ENCODE peak calls at places on chromosomes 7 and 10, in eight cellular contexts. R, E, F, Q, O, G, I and A are unnamed samples.

GRCh38 chr10:82318533-82318932 is 443.5 kb downstream of the NRG3 start:
- DNase-seq in R (no peak), E (no peak), F (no peak), Q (no peak), O (no peak), G (no peak), I (no peak), A (no peak)

GRCh38 chr10:95758351-95759025 is 2.5 kb downstream of the ENTPD1 start:
- DNase-seq in R (no peak), E (no peak), F (no peak), Q (no peak), O (no peak), G (no peak), I (no peak), A (peak)

GRCh38 chr10:117570880-117571279 is 28.3 kb downstream of the EMX2 start:
- DNase-seq in R (no peak), E (no peak), F (no peak), Q (no peak), O (no peak), G (no peak), I (no peak), A (no peak)

GRCh38 chr10:77782328-77783061 is 144.1 kb downstream of the DLG5 start:
- DNase-seq in R (no peak), E (no peak), F (no peak), Q (no peak), O (no peak), G (no peak), I (no peak), A (no peak)

GRCh38 chr7:120278773-120279172 is 5.8 kb downstream of the KCND2 start:
- DNase-seq in R (no peak), E (no peak), F (no peak), Q (no peak), O (no peak), G (no peak), I (no peak), A (no peak)

GRCh38 chr7:66778201-66778600 is 37.7 kb downstream of the RABGEF1 start:
- DNase-seq in R (no peak), E (peak), F (no peak), Q (no peak), O (peak), G (peak), I (no peak), A (no peak)

GRCh38 chr10:62386401-62387320 is 12.5 kb downstream of the ZNF365 start:
- DNase-seq in R (no peak), E (no peak), F (no peak), Q (peak), O (peak), G (no peak), I (no peak), A (no peak)

GRCh38 chr10:59635502-59636290 is 74.0 kb downstream of the SLC16A9 start:
- DNase-seq in R (no peak), E (no peak), F (no peak), Q (no peak), O (no peak), G (no peak), I (no peak), A (no peak)

GRCh38 chr7:37753398-37753797 is 69.8 kb downstream of the GPR141 start:
- DNase-seq in R (no peak), E (no peak), F (no peak), Q (no peak), O (no peak), G (no peak), I (no peak), A (no peak)

GRCh38 chr7:318476-319266 is 28.7 kb downstream of the FOXL3 start:
- DNase-seq in R (no peak), E (no peak), F (no peak), Q (no peak), O (no peak), G (no peak), I (no peak), A (no peak)

GRCh38 chr10:92972066-92972870 is 88.3 kb upstream of the CYP26C1 start:
- DNase-seq in R (peak), E (no peak), F (peak), Q (peak), O (peak), G (peak), I (no peak), A (no peak)

GRCh38 chr10:22615819-22616499 is 98.4 kb downstream of the PIP4K2A start:
- DNase-seq in R (peak), E (no peak), F (no peak), Q (no peak), O (peak), G (peak), I (peak), A (peak)

GRCh38 chr10:89543841-89544240 is 8.4 kb upstream of the SLC16A12 start:
- DNase-seq in R (peak), E (no peak), F (no peak), Q (no peak), O (no peak), G (no peak), I (no peak), A (no peak)

GRCh38 chr10:71761541-71762113 is 11.7 kb downstream of the VSIR start:
- DNase-seq in R (no peak), E (no peak), F (no peak), Q (no peak), O (no peak), G (no peak), I (no peak), A (no peak)

GRCh38 chr10:79380918-79381775 is 33.9 kb downstream of the PPIF start:
- DNase-seq in R (no peak), E (no peak), F (no peak), Q (no peak), O (no peak), G (no peak), I (no peak), A (peak)

GRCh38 chr7:27740449-27741086 is 606 bp downstream of the TAX1BP1 start:
- DNase-seq in R (peak), E (no peak), F (peak), Q (peak), O (peak), G (peak), I (peak), A (peak)

GRCh38 chr10:61475449-61475873 is 22.3 kb upstream of the TMEM26 start:
- DNase-seq in R (no peak), E (no peak), F (peak), Q (no peak), O (peak), G (peak), I (no peak), A (no peak)

GRCh38 chr7:92609921-92610518 is 19.8 kb upstream of the FAM133B start:
- DNase-seq in R (no peak), E (no peak), F (no peak), Q (no peak), O (no peak), G (peak), I (no peak), A (no peak)

GRCh38 chr10:130484912-130485180 is 348.7 kb downstream of the GLRX3 start:
- DNase-seq in R (peak), E (no peak), F (no peak), Q (no peak), O (no peak), G (no peak), I (no peak), A (no peak)